ENCODE peak calls at places on chromosomes 3 and 15, in nine cellular contexts. Q is psoas muscle; D is GM12878; R is activated B cell treated with CpG ODN at 0.5 μM for 24 hours; F is left cardiac atrium; W is activated CD8-positive, alpha-beta T cell treated with anti-CD3 and anti-CD28 coated beads for 36 hours; I is K562; B is left lung; G is activated CD8-positive, alpha-beta memory T cell treated with anti-CD3 and anti-CD28 coated beads, Interleukin-2, amount 10 ng/mL, durations not matched to agents 7 days and 5 days. Z is an unnamed sample.

GRCh38 chr3:108006077-108006675 is 84.7 kb downstream of the CD47 start:
- ATAC-seq in Q (peak), D (no peak), R (peak), F (peak), W (no peak), I (peak), B (peak), G (no peak), Z (peak)

GRCh38 chr3:42014443-42014945 is 52.6 kb upstream of the ULK4 start:
- ATAC-seq in Q (no peak), D (peak), R (peak), F (peak), W (no peak), I (peak), B (peak), G (no peak), Z (no peak)

GRCh38 chr15:94397377-94397776 is 166.0 kb downstream of the MCTP2 start:
- ATAC-seq in Q (no peak), D (no peak), R (no peak), F (no peak), W (no peak), I (no peak), B (no peak), G (no peak), Z (no peak)

GRCh38 chr3:118408431-118408830 is 626.2 kb downstream of the IGSF11 start:
- ATAC-seq in Q (no peak), D (no peak), R (no peak), F (no peak), W (no peak), I (no peak), B (no peak), G (no peak), Z (no peak)

GRCh38 chr15:71575474-71576045 is 234.8 kb upstream of the NR2E3 start:
- ATAC-seq in Q (no peak), D (peak), R (no peak), F (no peak), W (no peak), I (peak), B (no peak), G (no peak), Z (no peak)

GRCh38 chr15:89167267-89168176 is 53.9 kb downstream of the RLBP1 start:
- ATAC-seq in Q (peak), D (peak), R (peak), F (no peak), W (peak), I (peak), B (peak), G (peak), Z (peak)

GRCh38 chr3:166248784-166249183 is 411.6 kb upstream of the BCHE start:
- ATAC-seq in Q (no peak), D (no peak), R (no peak), F (no peak), W (no peak), I (no peak), B (no peak), G (no peak), Z (no peak)

GRCh38 chr3:24086597-24087369 is 141.7 kb downstream of the NR1D2 start:
- ATAC-seq in Q (no peak), D (no peak), R (no peak), F (peak), W (no peak), I (no peak), B (peak), G (no peak), Z (no peak)

GRCh38 chr3:13405614-13406013 is 14.5 kb downstream of the NUP210 start:
- ATAC-seq in Q (no peak), D (no peak), R (no peak), F (no peak), W (no peak), I (no peak), B (no peak), G (no peak), Z (no peak)

Z was measured in stimulated activated memory B cell treated with anti-CD40 and anti-IgM and Interleukin-4, amounts not matched to agents 10 μg/mL and 1 μg/mL and 100 μg/mL, for 72 hours.